ENCODE peak calls at places on chromosomes 16 and 17, in nine cellular contexts. C, T, Q, H, L, X, G, V and F are unnamed samples.

GRCh38 chr17:61310611-61311010 is 89.0 kb upstream of the TBX2 start:
- DNase-seq in X (no peak), G (no peak), L (no peak), V (no peak), C (no peak), Q (no peak), H (no peak), T (no peak), F (no peak)

GRCh38 chr16:13672196-13672595 is 247.8 kb upstream of the ERCC4 start:
- DNase-seq in C (no peak), V (no peak), L (no peak), G (no peak), Q (no peak), T (no peak), H (no peak), X (no peak), F (no peak)

GRCh38 chr17:40023590-40024292 is 8.5 kb downstream of the CSF3 start:
- DNase-seq in Q (no peak), T (peak; percentile 80), L (no peak), G (no peak), X (no peak), V (no peak), C (peak; percentile 58), H (no peak), F (no peak)

GRCh38 chr16:56424791-56425438 is 430 bp downstream of the AMFR start:
- DNase-seq in H (peak; percentile 24), Q (peak; percentile 77), X (peak; percentile 14), L (no peak), V (no peak), G (peak; percentile 34), C (no peak), T (peak; percentile 39), F (peak; percentile 31)

GRCh38 chr16:65698943-65699342 is 577.1 kb upstream of the CDH11 start:
- DNase-seq in L (no peak), G (no peak), T (no peak), X (no peak), H (no peak), Q (no peak), V (no peak), C (peak; percentile 30), F (no peak)

GRCh38 chr17:35894206-35894605 is 14.0 kb upstream of the CCL5 start:
- DNase-seq in H (no peak), T (no peak), Q (no peak), C (no peak), X (no peak), L (no peak), G (no peak), V (no peak), F (no peak)

GRCh38 chr16:12185563-12185962 is 209.0 kb downstream of the SNX29 start:
- DNase-seq in Q (no peak), C (no peak), V (no peak), X (no peak), T (no peak), H (no peak), L (no peak), G (no peak), F (no peak)

GRCh38 chr16:13122074-13122473 is 220.7 kb downstream of the SHISA9 start:
- DNase-seq in T (no peak), H (no peak), X (no peak), L (no peak), G (no peak), C (no peak), V (no peak), Q (no peak), F (no peak)

GRCh38 chr17:71980171-71980570 is 140.6 kb upstream of the SOX9 start:
- DNase-seq in G (no peak), T (no peak), V (no peak), Q (no peak), C (no peak), X (no peak), H (no peak), L (no peak), F (no peak)

GRCh38 chr16:65120811-65121721 is 797 bp downstream of the CDH11 start:
- DNase-seq in V (no peak), T (no peak), C (no peak), X (no peak), Q (peak; percentile 62), L (no peak), G (no peak), H (no peak), F (peak; percentile 40)

GRCh38 chr16:51683882-51684281 is 532.8 kb upstream of the SALL1 start:
- DNase-seq in X (no peak), G (no peak), L (no peak), C (no peak), Q (peak; percentile 40), H (no peak), T (no peak), V (no peak), F (no peak)

GRCh38 chr17:76458580-76459490 is 5.9 kb upstream of the UBE2O start:
- DNase-seq in L (peak; percentile 78), Q (peak; percentile 79), T (peak; percentile 59), G (no peak), V (peak; percentile 84), X (no peak), C (peak; percentile 40), H (peak; percentile 73), F (peak; percentile 75)

GRCh38 chr17:77873518-77874302 is 84.8 kb upstream of the TNRC6C start:
- DNase-seq in H (no peak), T (no peak), X (no peak), Q (peak; percentile 84), G (no peak), V (no peak), L (no peak), C (no peak), F (no peak)

GRCh38 chr16:28100810-28101532 is 37.5 kb upstream of the GSG1L start:
- DNase-seq in V (no peak), H (no peak), C (no peak), L (no peak), Q (no peak), T (no peak), X (no peak), G (no peak), F (no peak)

GRCh38 chr17:40612510-40613244 is 34.9 kb downstream of the SMARCE1 start:
- DNase-seq in T (no peak), V (no peak), Q (no peak), H (no peak), X (no peak), C (no peak), L (no peak), G (peak; percentile 48), F (no peak)

GRCh38 chr17:56891751-56892150 is 22.1 kb downstream of the TRIM25 start:
- DNase-seq in G (peak; percentile 62), T (peak; percentile 36), Q (peak; percentile 52), L (no peak), V (peak; percentile 41), C (no peak), H (peak; percentile 21), X (peak; percentile 10), F (no peak)

GRCh38 chr17:80792373-80792781 is 199.3 kb upstream of the CHMP6 start:
- DNase-seq in T (no peak), Q (no peak), L (no peak), H (no peak), G (no peak), V (no peak), C (no peak), X (no peak), F (no peak)

GRCh38 chr16:6160871-6161270 is 1063.3 kb upstream of the EEF2KMT start:
- DNase-seq in C (peak; percentile 73), V (no peak), Q (no peak), L (no peak), X (no peak), G (no peak), T (no peak), H (no peak), F (no peak)

GRCh38 chr16:57263585-57264351 is 18.7 kb downstream of the ARL2BP start:
- DNase-seq in H (no peak), V (no peak), T (no peak), Q (peak; percentile 26), L (no peak), X (no peak), G (no peak), C (no peak), F (peak; percentile 37)

GRCh38 chr16:72836985-72837384 is 210.9 kb downstream of the ZFHX3 start:
- DNase-seq in Q (no peak), T (no peak), X (no peak), G (no peak), C (no peak), L (no peak), H (no peak), V (peak; percentile 40), F (no peak)

GRCh38 chr16:66103245-66103644 is 263.2 kb upstream of the CDH5 start:
- DNase-seq in L (no peak), Q (no peak), V (peak; percentile 54), C (no peak), G (no peak), X (no peak), T (no peak), H (no peak), F (peak; percentile 80)

GRCh38 chr16:70713342-70713741 is 27.5 kb upstream of the MTSS2 start:
- DNase-seq in L (no peak), T (no peak), X (no peak), H (no peak), C (no peak), Q (no peak), G (no peak), V (no peak), F (no peak)

GRCh38 chr17:19322861-19323260 is 39.7 kb downstream of the B9D1 start:
- DNase-seq in L (no peak), G (no peak), C (no peak), X (no peak), T (no peak), V (no peak), Q (no peak), H (no peak), F (no peak)

GRCh38 chr17:30197416-30197815 is 38.1 kb downstream of the SLC6A4 start:
- DNase-seq in C (no peak), T (no peak), G (no peak), H (no peak), V (no peak), X (no peak), L (no peak), Q (no peak), F (no peak)

GRCh38 chr17:59810894-59811153 is 81.9 kb downstream of the TUBD1 start:
- DNase-seq in L (no peak), X (no peak), G (no peak), T (no peak), Q (no peak), H (no peak), C (no peak), V (peak; percentile 62), F (no peak)

GRCh38 chr17:57810740-57811632 is 38.9 kb downstream of the MRPS23 start:
- DNase-seq in V (no peak), L (no peak), H (no peak), Q (peak; percentile 74), C (peak; percentile 90), G (no peak), T (peak; percentile 11), X (no peak), F (peak; percentile 65)

GRCh38 chr16:90018297-90019200 is 707 bp downstream of the DBNDD1 start:
- DNase-seq in Q (peak; percentile 70), V (no peak), G (no peak), H (no peak), T (peak; percentile 52), L (no peak), X (no peak), C (no peak), F (peak; percentile 39)

GRCh38 chr17:44314031-44314430 is 5.6 kb downstream of the RUNDC3A start:
- DNase-seq in L (no peak), X (no peak), V (no peak), Q (peak; percentile 19), G (no peak), C (no peak), T (no peak), H (no peak), F (no peak)

GRCh38 chr16:79372504-79373184 is 227.9 kb downstream of the MAF start:
- DNase-seq in X (peak; percentile 12), H (peak; percentile 77), G (no peak), C (peak; percentile 2), T (no peak), L (no peak), V (no peak), Q (no peak), F (no peak)

GRCh38 chr16:56807011-56807675 is 57.9 kb upstream of the SLC12A3 start:
- DNase-seq in H (no peak), Q (no peak), G (no peak), L (no peak), T (no peak), C (peak; percentile 78), X (no peak), V (no peak), F (no peak)

GRCh38 chr16:58497935-58498334 is 2.0 kb upstream of the NDRG4 start:
- DNase-seq in T (no peak), C (no peak), V (no peak), H (no peak), Q (no peak), L (no peak), G (no peak), X (no peak), F (no peak)